ENCODE peak calls at places on chromosomes 7 and 10, in eight cellular contexts. One of them, this sample, is unnamed. For H3K79me2, the result is how much of the 10 kb centered on the place peaks cover.

GRCh38 chr10:9684186-9684585 is 1333.5 kb upstream of the CELF2 start:
- DNase-seq in K562: no peak
- DNase-seq in PC-3: no peak
- DNase-seq in HepG2: no peak
- DNase-seq in MM.1S: no peak
- DNase-seq in fibroblast of lung: no peak
- DNase-seq in GM23248: no peak
- DNase-seq in hepatocyte: no peak
- DNase-seq in this sample: no peak

GRCh38 chr7:70586822-70587221 is 545.1 kb upstream of the GALNT17 start:
- DNase-seq in K562: no peak
- DNase-seq in PC-3: no peak
- DNase-seq in HepG2: no peak
- DNase-seq in MM.1S: no peak
- DNase-seq in fibroblast of lung: no peak
- DNase-seq in GM23248: peak
- DNase-seq in hepatocyte: no peak
- DNase-seq in this sample: no peak

GRCh38 chr10:500876-501275 is 188.6 kb downstream of the DIP2C start:
- DNase-seq in K562: no peak
- DNase-seq in PC-3: no peak
- DNase-seq in HepG2: no peak
- DNase-seq in MM.1S: peak
- DNase-seq in fibroblast of lung: peak
- DNase-seq in GM23248: peak
- DNase-seq in hepatocyte: no peak
- DNase-seq in this sample: no peak

GRCh38 chr7:75850222-75850621 is 28.6 kb upstream of the RHBDD2 start:
- DNase-seq in K562: no peak
- DNase-seq in PC-3: no peak
- DNase-seq in HepG2: no peak
- DNase-seq in MM.1S: no peak
- DNase-seq in fibroblast of lung: no peak
- DNase-seq in GM23248: no peak
- DNase-seq in hepatocyte: no peak
- DNase-seq in this sample: no peak

GRCh38 chr10:130002606-130003005 is 38.5 kb upstream of the EBF3 start:
- DNase-seq in K562: no peak
- DNase-seq in PC-3: no peak
- DNase-seq in HepG2: no peak
- DNase-seq in MM.1S: no peak
- DNase-seq in fibroblast of lung: no peak
- DNase-seq in GM23248: no peak
- DNase-seq in hepatocyte: no peak
- DNase-seq in this sample: no peak

GRCh38 chr7:5647816-5648215 is 133.6 kb downstream of the RNF216 start:
- DNase-seq in K562: no peak
- DNase-seq in PC-3: no peak
- DNase-seq in HepG2: no peak
- DNase-seq in MM.1S: no peak
- DNase-seq in fibroblast of lung: no peak
- DNase-seq in GM23248: no peak
- DNase-seq in hepatocyte: no peak
- DNase-seq in this sample: no peak

GRCh38 chr10:59971915-59972314 is 65.6 kb upstream of the CCDC6 start:
- DNase-seq in K562: no peak
- DNase-seq in PC-3: peak
- DNase-seq in HepG2: peak
- DNase-seq in MM.1S: no peak
- DNase-seq in fibroblast of lung: peak
- DNase-seq in GM23248: no peak
- DNase-seq in hepatocyte: peak
- DNase-seq in this sample: peak

GRCh38 chr7:82247814-82248433 is 195.7 kb downstream of the CACNA2D1 start:
- DNase-seq in K562: no peak
- DNase-seq in PC-3: peak
- DNase-seq in HepG2: no peak
- DNase-seq in MM.1S: peak
- DNase-seq in fibroblast of lung: peak
- DNase-seq in GM23248: peak
- DNase-seq in hepatocyte: no peak
- DNase-seq in this sample: no peak

GRCh38 chr7:42471573-42472174 is 234.7 kb upstream of the GLI3 start:
- DNase-seq in K562: no peak
- DNase-seq in PC-3: no peak
- DNase-seq in HepG2: no peak
- DNase-seq in MM.1S: no peak
- DNase-seq in fibroblast of lung: no peak
- DNase-seq in GM23248: peak
- DNase-seq in hepatocyte: no peak
- DNase-seq in this sample: no peak

GRCh38 chr10:128924918-128925317 is 542.1 kb upstream of the MGMT start:
- DNase-seq in K562: no peak
- DNase-seq in PC-3: no peak
- DNase-seq in HepG2: no peak
- DNase-seq in MM.1S: no peak
- DNase-seq in fibroblast of lung: no peak
- DNase-seq in GM23248: no peak
- DNase-seq in hepatocyte: no peak
- DNase-seq in this sample: no peak

GRCh38 chr7:80466638-80467037 is 45.2 kb downstream of the GNAT3 start:
- DNase-seq in K562: no peak
- DNase-seq in PC-3: no peak
- DNase-seq in HepG2: no peak
- DNase-seq in MM.1S: no peak
- DNase-seq in fibroblast of lung: no peak
- DNase-seq in GM23248: no peak
- DNase-seq in hepatocyte: no peak
- DNase-seq in this sample: no peak

GRCh38 chr10:22316286-22317120 is at the start of gene COMMD3:
- DNase-seq in K562: peak
- DNase-seq in PC-3: peak
- DNase-seq in HepG2: peak
- DNase-seq in MM.1S: peak
- DNase-seq in fibroblast of lung: peak
- DNase-seq in GM23248: peak
- DNase-seq in hepatocyte: peak
- DNase-seq in this sample: peak

GRCh38 chr10:125117941-125118630 is 42.3 kb downstream of the CTBP2 start:
- DNase-seq in K562: no peak
- DNase-seq in PC-3: no peak
- DNase-seq in HepG2: no peak
- DNase-seq in MM.1S: no peak
- DNase-seq in fibroblast of lung: peak
- DNase-seq in GM23248: peak
- DNase-seq in hepatocyte: no peak
- DNase-seq in this sample: no peak

GRCh38 chr7:150958071-150958552 is 20.0 kb downstream of the KCNH2 start:
- DNase-seq in K562: no peak
- DNase-seq in PC-3: no peak
- DNase-seq in HepG2: no peak
- DNase-seq in MM.1S: no peak
- DNase-seq in fibroblast of lung: no peak
- DNase-seq in GM23248: no peak
- DNase-seq in hepatocyte: no peak
- DNase-seq in this sample: no peak

GRCh38 chr7:46173526-46174191 is 252.6 kb upstream of the IGFBP3 start:
- DNase-seq in K562: no peak
- DNase-seq in PC-3: no peak
- DNase-seq in HepG2: no peak
- DNase-seq in MM.1S: no peak
- DNase-seq in fibroblast of lung: no peak
- DNase-seq in GM23248: no peak
- DNase-seq in hepatocyte: no peak
- DNase-seq in this sample: no peak

GRCh38 chr10:79116801-79117723 is 48.3 kb downstream of the ZMIZ1 start:
- DNase-seq in K562: no peak
- DNase-seq in PC-3: no peak
- DNase-seq in HepG2: no peak
- DNase-seq in MM.1S: peak
- DNase-seq in fibroblast of lung: peak
- DNase-seq in GM23248: peak
- DNase-seq in hepatocyte: no peak
- DNase-seq in this sample: no peak

GRCh38 chr7:142323706-142324105 is 65.8 kb upstream of the PRSS58 start:
- DNase-seq in K562: peak
- DNase-seq in PC-3: peak
- DNase-seq in HepG2: peak
- DNase-seq in MM.1S: peak
- DNase-seq in fibroblast of lung: no peak
- DNase-seq in GM23248: peak
- DNase-seq in hepatocyte: peak
- DNase-seq in this sample: peak

GRCh38 chr10:4945706-4946348 is 17.4 kb upstream of the AKR1C1 start:
- DNase-seq in K562: no peak
- DNase-seq in PC-3: no peak
- DNase-seq in HepG2: no peak
- DNase-seq in MM.1S: no peak
- DNase-seq in fibroblast of lung: no peak
- DNase-seq in GM23248: peak
- DNase-seq in hepatocyte: no peak
- DNase-seq in this sample: no peak

GRCh38 chr10:110546077-110546476 is 21.4 kb upstream of the SMC3 start:
- DNase-seq in K562: no peak
- DNase-seq in PC-3: no peak
- DNase-seq in HepG2: no peak
- DNase-seq in MM.1S: no peak
- DNase-seq in fibroblast of lung: no peak
- DNase-seq in GM23248: no peak
- DNase-seq in hepatocyte: no peak
- DNase-seq in this sample: no peak

GRCh38 chr10:117004627-117005453 is at the start of gene SHTN1:
- DNase-seq in K562: peak
- DNase-seq in PC-3: peak
- DNase-seq in HepG2: peak
- DNase-seq in MM.1S: peak
- DNase-seq in fibroblast of lung: peak
- DNase-seq in GM23248: peak
- DNase-seq in hepatocyte: peak
- DNase-seq in this sample: no peak

GRCh38 chr7:105840981-105841749 is 35.2 kb downstream of the ATXN7L1 start:
- DNase-seq in K562: no peak
- DNase-seq in PC-3: no peak
- DNase-seq in HepG2: no peak
- DNase-seq in MM.1S: no peak
- DNase-seq in fibroblast of lung: no peak
- DNase-seq in GM23248: no peak
- DNase-seq in hepatocyte: no peak
- DNase-seq in this sample: no peak

GRCh38 chr10:132356621-132357195 is 24.7 kb downstream of the LRRC27 start:
- DNase-seq in K562: no peak
- DNase-seq in PC-3: no peak
- DNase-seq in HepG2: no peak
- DNase-seq in MM.1S: no peak
- DNase-seq in fibroblast of lung: no peak
- DNase-seq in GM23248: no peak
- DNase-seq in hepatocyte: no peak
- DNase-seq in this sample: no peak

GRCh38 chr10:33315891-33316290 is 18.6 kb downstream of the NRP1 start:
- DNase-seq in K562: no peak
- DNase-seq in PC-3: no peak
- DNase-seq in HepG2: no peak
- DNase-seq in MM.1S: no peak
- DNase-seq in fibroblast of lung: peak
- DNase-seq in GM23248: no peak
- DNase-seq in hepatocyte: no peak
- DNase-seq in this sample: no peak
- H3K4me2 ChIP-seq in K562: no peak
- H3K4me2 ChIP-seq in PC-3: peak
- H3K4me2 ChIP-seq in HepG2: peak
- H3K4me2 ChIP-seq in MM.1S: no peak
- H3K4me2 ChIP-seq in fibroblast of lung: no peak
- H3K4me2 ChIP-seq in GM23248: no peak
- H3K4me2 ChIP-seq in hepatocyte: peak
- H3K4me2 ChIP-seq in this sample: no peak

DNA sequence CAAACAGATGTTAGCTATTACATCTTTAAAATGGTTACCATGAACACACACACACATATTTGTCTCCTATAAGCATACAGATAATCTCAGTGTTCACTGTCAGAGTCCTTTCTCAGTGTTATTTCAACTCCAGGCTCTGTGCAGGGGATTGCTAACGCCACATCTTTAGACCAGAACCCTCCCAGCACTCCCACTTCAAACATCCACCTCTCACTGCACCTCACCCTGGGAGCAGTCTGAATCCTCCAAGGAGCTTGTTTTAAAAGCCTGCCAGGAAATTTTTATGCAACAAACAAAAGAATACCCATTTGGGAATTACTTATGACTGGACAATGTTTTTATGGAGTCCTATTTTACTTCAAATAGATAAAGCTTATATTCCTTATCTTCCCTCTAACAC is 107.4 kb downstream of the PARD3 start:
- DNase-seq in K562: no peak
- DNase-seq in PC-3: no peak
- DNase-seq in HepG2: no peak
- DNase-seq in MM.1S: no peak
- DNase-seq in fibroblast of lung: no peak
- DNase-seq in GM23248: no peak
- DNase-seq in hepatocyte: no peak
- DNase-seq in this sample: no peak
- H3K79me2 ChIP-seq in K562: under half
- H3K79me2 ChIP-seq in PC-3: half or more
- H3K79me2 ChIP-seq in HepG2: half or more
- H3K79me2 ChIP-seq in MM.1S: half or more
- H3K79me2 ChIP-seq in fibroblast of lung: under half
- H3K79me2 ChIP-seq in GM23248: half or more
- H3K79me2 ChIP-seq in hepatocyte: half or more
- H3K79me2 ChIP-seq in this sample: under half

DNA sequence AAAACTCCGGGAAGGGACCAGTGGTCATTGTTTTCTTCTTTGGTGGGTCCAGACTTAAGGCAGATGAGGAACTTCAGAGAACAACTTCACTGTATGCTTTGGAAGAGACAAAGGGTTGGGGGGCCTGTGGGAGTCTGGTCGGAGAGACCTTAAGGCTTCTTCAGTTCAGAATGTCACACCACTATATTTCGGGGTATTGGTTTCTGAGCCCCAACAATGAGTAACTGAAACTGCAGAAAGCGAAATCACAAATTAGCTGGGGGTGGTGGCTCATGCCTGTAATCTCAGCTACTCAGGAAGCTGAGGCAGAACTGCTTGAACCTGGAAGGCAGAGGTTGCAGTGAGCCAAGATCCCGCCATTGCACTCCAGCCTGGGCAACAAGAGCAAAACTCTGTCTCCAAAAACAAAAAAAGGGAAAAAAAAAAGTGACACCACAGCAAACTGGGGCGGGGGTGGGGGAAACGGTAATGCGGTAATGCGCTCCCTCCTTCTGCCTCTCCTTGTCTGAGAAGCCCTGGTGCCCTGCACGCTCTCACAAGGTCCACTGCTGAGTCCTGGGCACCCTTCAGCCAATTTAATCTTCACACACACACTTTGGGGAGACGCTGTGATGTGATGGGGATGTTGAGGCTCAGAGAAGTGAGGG is 2.2 kb upstream of the ADIRF start:
- DNase-seq in K562: no peak
- DNase-seq in PC-3: no peak
- DNase-seq in HepG2: no peak
- DNase-seq in MM.1S: no peak
- DNase-seq in fibroblast of lung: no peak
- DNase-seq in GM23248: no peak
- DNase-seq in hepatocyte: no peak
- DNase-seq in this sample: no peak
- H3K4me3 ChIP-seq in K562: no peak
- H3K4me3 ChIP-seq in PC-3: no peak
- H3K4me3 ChIP-seq in HepG2: peak
- H3K4me3 ChIP-seq in MM.1S: no peak
- H3K4me3 ChIP-seq in fibroblast of lung: no peak
- H3K4me3 ChIP-seq in GM23248: no peak
- H3K4me3 ChIP-seq in hepatocyte: no peak
- H3K4me3 ChIP-seq in this sample: no peak

GRCh38 chr7:19102884-19103283 is 14.6 kb downstream of the TWIST1 start:
- DNase-seq in K562: no peak
- DNase-seq in PC-3: no peak
- DNase-seq in HepG2: no peak
- DNase-seq in MM.1S: no peak
- DNase-seq in fibroblast of lung: no peak
- DNase-seq in GM23248: peak
- DNase-seq in hepatocyte: no peak
- DNase-seq in this sample: no peak
- H3K4me2 ChIP-seq in K562: no peak
- H3K4me2 ChIP-seq in PC-3: no peak
- H3K4me2 ChIP-seq in HepG2: no peak
- H3K4me2 ChIP-seq in MM.1S: no peak
- H3K4me2 ChIP-seq in fibroblast of lung: no peak
- H3K4me2 ChIP-seq in GM23248: peak
- H3K4me2 ChIP-seq in hepatocyte: no peak
- H3K4me2 ChIP-seq in this sample: no peak